ENCODE peak calls at places on chromosome X, in eight cellular contexts. L, G, F, X, I, B, M and D are unnamed samples.

GRCh38 chrX:68989865-68990606 is 161.2 kb downstream of the EFNB1 start:
- DNase-seq in X (no peak), M (peak; percentile 10), I (peak; percentile 85), G (peak; percentile 41), L (peak; percentile 44), F (no peak), B (no peak), D (no peak)

GRCh38 chrX:132591719-132592275 is 103.0 kb upstream of the MBNL3 start:
- DNase-seq in F (no peak), M (no peak), X (no peak), B (no peak), I (no peak), G (no peak), L (no peak), D (no peak)

GRCh38 chrX:6849711-6850415 is 297.6 kb upstream of the STS start:
- DNase-seq in M (peak; percentile 0), G (no peak), F (no peak), X (peak; percentile 7), B (no peak), L (no peak), I (peak; percentile 28), D (no peak)

GRCh38 chrX:150935466-150935865 is 37.0 kb upstream of the CD99L2 start:
- DNase-seq in X (no peak), F (no peak), I (peak; percentile 38), M (peak; percentile 39), L (no peak), G (no peak), B (no peak), D (no peak)

GRCh38 chrX:103533428-103534216 is 14.3 kb upstream of the RAB40A start:
- DNase-seq in B (peak; percentile 60), M (peak; percentile 63), X (peak; percentile 60), L (no peak), I (peak; percentile 75), G (peak; percentile 45), F (peak; percentile 1), D (peak; percentile 43)

GRCh38 chrX:68723491-68724155 is 76.2 kb downstream of the STARD8 start:
- DNase-seq in G (no peak), X (no peak), I (no peak), L (peak; percentile 36), F (no peak), M (no peak), B (no peak), D (no peak)

GRCh38 chrX:39759526-39760224 is 338.1 kb downstream of the BCOR start:
- DNase-seq in M (peak; percentile 25), F (no peak), G (no peak), L (no peak), X (no peak), I (peak; percentile 90), B (no peak), D (no peak)

GRCh38 chrX:118823263-118824172 is at the start of gene ZCCHC12:
- DNase-seq in B (no peak), F (no peak), M (peak; percentile 14), L (peak; percentile 87), G (peak; percentile 16), X (peak; percentile 85), I (peak; percentile 59), D (no peak)

GRCh38 chrX:16992902-16993301 is 46.4 kb downstream of the REPS2 start:
- DNase-seq in G (no peak), B (no peak), X (no peak), F (no peak), I (no peak), M (no peak), L (no peak), D (no peak)

GRCh38 chrX:3066555-3066954 is 25.3 kb downstream of the ARSF start:
- DNase-seq in B (peak; percentile 9), L (no peak), M (peak; percentile 3), F (no peak), I (no peak), X (peak; percentile 45), G (peak; percentile 8), D (no peak)

GRCh38 chrX:24023972-24024664 is 2.9 kb downstream of the KLHL15 start:
- DNase-seq in X (peak; percentile 37), G (no peak), L (no peak), I (peak; percentile 36), F (no peak), M (no peak), B (no peak), D (no peak)

GRCh38 chrX:151478052-151478451 is 81.0 kb downstream of the VMA21 start:
- DNase-seq in B (no peak), L (no peak), I (no peak), X (no peak), G (no peak), F (no peak), M (no peak), D (no peak)

GRCh38 chrX:768596-768995 is 138.0 kb downstream of the SHOX start:
- DNase-seq in B (no peak), I (no peak), F (no peak), X (no peak), G (no peak), L (no peak), M (no peak), D (no peak)

GRCh38 chrX:55151199-55151598 is 62.4 kb downstream of the PAGE2 start:
- DNase-seq in I (no peak), G (no peak), B (no peak), X (no peak), F (no peak), L (no peak), M (no peak), D (no peak)

GRCh38 chrX:70554523-70554922 is 109.9 kb downstream of the DLG3 start:
- DNase-seq in I (no peak), M (no peak), X (no peak), L (no peak), B (no peak), G (no peak), F (no peak), D (no peak)

GRCh38 chrX:122641826-122642225 is 542.3 kb upstream of the GRIA3 start:
- DNase-seq in F (no peak), M (no peak), B (no peak), X (no peak), G (no peak), I (no peak), L (no peak), D (no peak)

GRCh38 chrX:130055899-130056298 is 54.4 kb downstream of the ELF4 start:
- DNase-seq in X (no peak), L (no peak), F (no peak), G (no peak), M (no peak), B (no peak), I (no peak), D (no peak)

GRCh38 chrX:102835504-102836146 is 101.4 kb upstream of the RAB40AL start:
- DNase-seq in I (peak; percentile 46), X (peak; percentile 12), L (no peak), B (no peak), F (no peak), M (peak; percentile 38), G (no peak), D (no peak)

GRCh38 chrX:9703406-9703805 is 62.2 kb downstream of the GPR143 start:
- DNase-seq in M (no peak), G (no peak), B (no peak), I (no peak), F (no peak), X (no peak), L (no peak), D (no peak)

GRCh38 chrX:9698566-9698965 is 67.1 kb downstream of the GPR143 start:
- DNase-seq in I (no peak), X (no peak), G (no peak), B (no peak), M (no peak), F (no peak), L (no peak), D (no peak)

GRCh38 chrX:9704876-9705465 is 60.7 kb downstream of the GPR143 start:
- DNase-seq in I (no peak), L (no peak), X (no peak), M (no peak), F (no peak), G (no peak), B (no peak), D (no peak)

GRCh38 chrX:9701790-9702189 is 63.9 kb downstream of the GPR143 start:
- DNase-seq in X (no peak), M (no peak), F (no peak), B (no peak), G (no peak), I (no peak), L (no peak), D (no peak)

GRCh38 chrX:9700555-9700954 is 65.1 kb downstream of the GPR143 start:
- DNase-seq in I (no peak), B (no peak), X (no peak), L (no peak), M (no peak), F (no peak), G (no peak), D (no peak)
- TF ChIP-seq CTCF in I (no peak), B (no peak), X (no peak), L (no peak), M (no peak), F (no peak), G (no peak), D (no peak)

DNA sequence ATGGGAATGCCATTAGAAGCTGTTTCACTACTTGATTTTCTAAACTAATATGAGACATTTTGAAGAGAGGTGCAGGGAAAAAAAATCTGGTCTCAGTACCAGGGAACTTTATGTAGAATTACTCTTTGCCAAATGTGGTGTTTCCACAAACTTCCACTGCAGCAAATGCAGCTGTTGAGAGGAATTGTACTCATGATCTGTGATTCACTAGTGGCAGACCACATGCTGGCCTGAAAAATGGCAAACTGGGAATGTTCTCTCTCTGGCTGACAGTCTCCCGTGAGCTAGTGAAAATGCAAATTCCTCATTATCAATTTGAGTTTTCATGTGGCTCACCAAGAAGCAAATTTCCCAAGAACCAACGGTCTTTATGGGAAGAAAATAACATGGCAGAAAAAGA is 37.8 kb upstream of the GPR101 start:
- DNase-seq in I (no peak), G (no peak), M (no peak), L (no peak), F (no peak), B (no peak), X (no peak), D (no peak)
- TF ChIP-seq CTCF in I (no peak), G (no peak), M (no peak), L (no peak), F (no peak), B (no peak), X (no peak), D (no peak)

GRCh38 chrX:111742018-111742417 is 61.0 kb downstream of the ALG13 start:
- DNase-seq in F (no peak), M (no peak), G (no peak), X (no peak), L (no peak), B (no peak), I (no peak), D (no peak)

GRCh38 chrX:111736571-111736970 is 55.6 kb downstream of the ALG13 start:
- DNase-seq in F (no peak), M (no peak), X (no peak), I (no peak), G (no peak), L (no peak), B (no peak), D (no peak)
- TF ChIP-seq CTCF in F (no peak), M (no peak), X (no peak), I (no peak), G (no peak), L (no peak), B (no peak), D (no peak)

GRCh38 chrX:74232859-74233258 is 71.1 kb upstream of the ZCCHC13 start:
- DNase-seq in X (no peak), I (peak; percentile 14), B (no peak), L (no peak), G (no peak), F (peak; percentile 10), M (peak; percentile 44), D (no peak)
- TF ChIP-seq CTCF in X (no peak), I (no peak), B (no peak), L (no peak), G (no peak), F (no peak), M (no peak), D (no peak)